ENCODE peak calls at places on chromosomes 6 and 20, in four cellular contexts. B is right lobe of liver, Z is GM23338, U is suprapubic skin. P is an unnamed sample. For H3K4me1, the result is how much of the 10 kb centered on the place peaks cover.

GRCh38 chr6:132282696-132283095 is 118.6 kb downstream of the MOXD1 start:
- DNase-seq in Z (no peak), U (no peak), B (no peak), P (no peak)

GRCh38 chr6:48782230-48782629 is 671.2 kb upstream of the PTCHD4 start:
- DNase-seq in B (no peak), Z (no peak), U (no peak), P (no peak)

GRCh38 chr6:96450082-96450759 is 71.4 kb upstream of the UFL1 start:
- DNase-seq in Z (no peak), B (no peak), U (no peak), P (no peak)

GRCh38 chr6:150091466-150091865 is 22.5 kb upstream of the ULBP3 start:
- DNase-seq in Z (no peak), U (no peak), B (no peak), P (no peak)

GRCh38 chr20:60009826-60010616 is 51.8 kb downstream of the CDH26 start:
- DNase-seq in B (no peak), U (no peak), Z (peak), P (no peak)

GRCh38 chr6:21229061-21229460 is 364.5 kb upstream of the SOX4 start:
- DNase-seq in B (no peak), U (no peak), Z (no peak), P (no peak)

GRCh38 chr6:131183427-131184095 is 48.3 kb downstream of the AKAP7 start:
- DNase-seq in U (no peak), B (no peak), Z (peak), P (no peak)

GRCh38 chr6:11315743-11316437 is 83.4 kb upstream of the NEDD9 start:
- DNase-seq in U (no peak), B (no peak), Z (no peak), P (no peak)

GRCh38 chr20:16407251-16408067 is 165.8 kb downstream of the KIF16B start:
- DNase-seq in Z (no peak), U (no peak), B (no peak), P (no peak)

DNA sequence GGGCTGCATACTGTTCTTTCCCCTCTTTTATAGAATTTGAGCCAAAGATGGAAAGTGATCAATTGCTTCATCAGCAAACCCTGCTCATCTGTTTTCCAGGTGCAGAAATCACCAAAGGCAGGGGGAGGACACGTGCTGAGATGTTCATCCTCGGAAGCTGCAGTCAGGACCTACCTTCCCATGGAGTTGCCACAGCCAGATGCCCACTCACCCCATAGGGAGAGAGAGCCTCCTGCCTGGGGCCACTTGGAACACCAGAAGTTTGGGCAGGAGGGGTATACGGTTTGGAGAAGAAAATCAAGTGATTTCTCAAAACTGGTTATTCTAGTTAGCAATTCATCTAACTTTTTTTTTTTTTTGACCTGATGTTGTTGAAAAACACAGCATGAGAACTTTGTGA is 5.3 kb upstream of the CST7 start:
- DNase-seq in Z (no peak), B (no peak), U (no peak), P (no peak)
- H3K4me1 ChIP-seq in Z (under half), B (under half), U (under half), P (under half)

GRCh38 chr6:160261991-160262718 is 3.5 kb upstream of the SLC22A2 start:
- DNase-seq in B (no peak), U (no peak), Z (peak), P (no peak)
- TF ChIP-seq CTCF in B (no peak), U (no peak), Z (peak), P (no peak)

GRCh38 chr20:19486448-19486847 is 271.6 kb upstream of the RIN2 start:
- DNase-seq in B (no peak), U (no peak), Z (no peak), P (no peak)

GRCh38 chr20:19482726-19483125 is 270.3 kb downstream of the SLC24A3 start:
- DNase-seq in U (no peak), Z (no peak), B (no peak), P (no peak)

GRCh38 chr20:19483309-19483708 is 270.9 kb downstream of the SLC24A3 start:
- DNase-seq in U (no peak), Z (no peak), B (no peak), P (no peak)

GRCh38 chr20:19491241-19491640 is 266.8 kb upstream of the RIN2 start:
- DNase-seq in Z (no peak), B (no peak), U (no peak), P (no peak)

GRCh38 chr20:19487420-19487819 is 270.6 kb upstream of the RIN2 start:
- DNase-seq in B (no peak), Z (no peak), U (no peak), P (no peak)
- H3K4me1 ChIP-seq in B (under half), Z (under half), U (under half), P (under half)

GRCh38 chr20:4593149-4593525 is 128.6 kb upstream of the PRND start:
- DNase-seq in Z (no peak), B (no peak), U (no peak), P (no peak)

GRCh38 chr20:4591975-4592315 is 129.8 kb upstream of the PRND start:
- DNase-seq in U (no peak), Z (no peak), B (no peak), P (no peak)

GRCh38 chr20:4597215-4597614 is 124.5 kb upstream of the PRND start:
- DNase-seq in U (no peak), Z (no peak), B (no peak), P (no peak)

GRCh38 chr20:4592316-4593148 is 129.2 kb upstream of the PRND start:
- DNase-seq in Z (peak), U (no peak), B (no peak), P (peak)
- TF ChIP-seq CTCF in Z (peak), U (peak), B (peak), P (peak)

GRCh38 chr6:35161776-35162607 is 20.9 kb upstream of the TCP11 start:
- DNase-seq in U (peak), B (peak), Z (no peak), P (no peak)
- H3K4me1 ChIP-seq in U (under half), B (under half), Z (under half), P (under half)